ENCODE peak calls at places on chromosomes 6 and 20, in eight cellular contexts. M, H, D, Q, U, R, K and X are unnamed samples.

GRCh38 chr20:61500791-61501321 is 248.8 kb downstream of the CDH4 start:
- DNase-seq in M (no peak), H (no peak), D (no peak), Q (no peak), U (no peak), R (no peak), K (no peak), X (peak; percentile 21)

GRCh38 chr20:60020251-60020650 is 62.0 kb downstream of the CDH26 start:
- DNase-seq in M (no peak), H (no peak), D (no peak), Q (no peak), U (no peak), R (no peak), K (no peak), X (no peak)

GRCh38 chr20:25303292-25304024 is 55.6 kb downstream of the PYGB start:
- DNase-seq in M (no peak), H (no peak), D (no peak), Q (no peak), U (no peak), R (no peak), K (no peak), X (no peak)

GRCh38 chr6:97215157-97215769 is 67.8 kb downstream of the MMS22L start:
- DNase-seq in M (peak; percentile 12), H (peak; percentile 33), D (peak; percentile 64), Q (peak; percentile 50), U (no peak), R (no peak), K (no peak), X (peak; percentile 40)

GRCh38 chr6:161423271-161423670 is 149.4 kb upstream of the AGPAT4 start:
- DNase-seq in M (no peak), H (no peak), D (no peak), Q (no peak), U (no peak), R (no peak), K (no peak), X (no peak)

GRCh38 chr6:31898200-31899011 is 908 bp upstream of the EHMT2 start:
- DNase-seq in M (no peak), H (no peak), D (peak; percentile 40), Q (peak; percentile 79), U (no peak), R (no peak), K (peak; percentile 80), X (no peak)

GRCh38 chr20:20130399-20130798 is 78.1 kb downstream of the CFAP61 start:
- DNase-seq in M (peak; percentile 6), H (no peak), D (no peak), Q (peak; percentile 26), U (no peak), R (no peak), K (no peak), X (no peak)

GRCh38 chr20:37526839-37527637 is 638 bp downstream of the BLCAP start:
- DNase-seq in M (no peak), H (no peak), D (no peak), Q (peak; percentile 28), U (no peak), R (no peak), K (peak; percentile 72), X (peak; percentile 44)

GRCh38 chr20:33482581-33482980 is 7.3 kb upstream of the CBFA2T2 start:
- DNase-seq in M (no peak), H (no peak), D (no peak), Q (no peak), U (no peak), R (no peak), K (peak; percentile 30), X (no peak)

GRCh38 chr6:32132110-32132509 is 2.0 kb upstream of the FKBPL start:
- DNase-seq in M (no peak), H (no peak), D (no peak), Q (no peak), U (no peak), R (no peak), K (no peak), X (no peak)

GRCh38 chr6:159577564-159577963 is 115.5 kb downstream of the SOD2 start:
- DNase-seq in M (no peak), H (no peak), D (peak; percentile 85), Q (peak; percentile 74), U (no peak), R (no peak), K (no peak), X (no peak)

GRCh38 chr6:36373368-36374009 is 14.0 kb downstream of the ETV7 start:
- DNase-seq in M (no peak), H (no peak), D (no peak), Q (peak; percentile 76), U (no peak), R (no peak), K (no peak), X (no peak)

GRCh38 chr20:33172781-33173180 is 4.8 kb downstream of the BPIFA2 start:
- DNase-seq in M (no peak), H (no peak), D (no peak), Q (peak; percentile 4), U (no peak), R (no peak), K (no peak), X (no peak)

GRCh38 chr6:33160728-33161323 is 31.4 kb downstream of the COL11A2 start:
- DNase-seq in M (no peak), H (no peak), D (no peak), Q (peak; percentile 27), U (no peak), R (no peak), K (no peak), X (no peak)

GRCh38 chr6:125746731-125747588 is 2.5 kb upstream of the HEY2 start:
- DNase-seq in M (no peak), H (peak; percentile 35), D (peak; percentile 60), Q (peak; percentile 69), U (peak; percentile 52), R (peak; percentile 42), K (peak; percentile 83), X (peak; percentile 40)

GRCh38 chr6:87968435-87969278 is 79.0 kb upstream of the SPACA1 start:
- DNase-seq in M (no peak), H (peak; percentile 16), D (no peak), Q (peak; percentile 19), U (no peak), R (no peak), K (peak; percentile 81), X (peak; percentile 10)

GRCh38 chr6:69914015-69914485 is 47.7 kb downstream of the COL19A1 start:
- DNase-seq in M (no peak), H (no peak), D (no peak), Q (peak; percentile 24), U (no peak), R (no peak), K (no peak), X (no peak)

GRCh38 chr20:63857751-63858392 is 3.4 kb upstream of the ABHD16B start:
- DNase-seq in M (no peak), H (no peak), D (no peak), Q (no peak), U (no peak), R (no peak), K (peak; percentile 86), X (no peak)